ENCODE peak calls at places on chromosomes 6 and 20, in seven cellular contexts. H is EL; S is Calu3; G is NAMALWA; J is kidney epithelial cell; K is OCI-M1; R is stimulated activated CD4-positive, alpha-beta T cell treated with anti-CD3 and anti-CD28 coated beads, Interleukin-1b, Interleukin-23, amount 100 ng/mL, for 1 hour. O is an unnamed sample.

GRCh38 chr20:19601133-19601810 is 156.8 kb upstream of the RIN2 start:
- DNase-seq in J (no peak), R (no peak), H (no peak), S (no peak), K (no peak), G (no peak), O (no peak)

GRCh38 chr6:129279343-129280104 is 396.6 kb downstream of the LAMA2 start:
- DNase-seq in J (no peak), H (no peak), G (no peak), K (no peak), R (no peak), S (no peak), O (no peak)

GRCh38 chr20:36085686-36086267 is 68.8 kb upstream of the EPB41L1 start:
- DNase-seq in S (peak; percentile 93), R (no peak), G (no peak), H (peak; percentile 80), K (peak; percentile 82), J (peak; percentile 79), O (no peak)

GRCh38 chr6:89917801-89918366 is 23.6 kb downstream of the GJA10 start:
- DNase-seq in J (no peak), G (no peak), H (no peak), S (no peak), R (no peak), K (no peak), O (no peak)

GRCh38 chr6:128870751-128871150 is 12.2 kb upstream of the LAMA2 start:
- DNase-seq in K (no peak), J (no peak), G (no peak), S (no peak), R (no peak), H (no peak), O (no peak)

GRCh38 chr6:94367316-94367715 is 948.0 kb upstream of the EPHA7 start:
- DNase-seq in S (no peak), G (no peak), K (no peak), H (no peak), R (no peak), J (no peak), O (no peak)

GRCh38 chr6:22921831-22922230 is 352.5 kb downstream of the HDGFL1 start:
- DNase-seq in J (no peak), K (no peak), G (no peak), H (no peak), R (no peak), S (no peak), O (no peak)

GRCh38 chr20:21243811-21244210 is 59.3 kb upstream of the XRN2 start:
- DNase-seq in J (no peak), R (no peak), G (no peak), H (no peak), K (no peak), S (no peak), O (no peak)

GRCh38 chr6:63319911-63320310 is at the start of gene LGSN:
- DNase-seq in G (no peak), K (no peak), S (no peak), H (no peak), J (no peak), R (no peak), O (no peak)

GRCh38 chr6:139230421-139230840 is 61.4 kb downstream of the TXLNB start:
- DNase-seq in S (no peak), H (peak; percentile 9), R (no peak), K (peak; percentile 45), G (peak; percentile 77), J (no peak), O (no peak)

GRCh38 chr6:157096522-157096921 is 226.8 kb downstream of the TMEM242 start:
- DNase-seq in K (no peak), S (no peak), J (no peak), H (no peak), G (no peak), R (no peak), O (no peak)

GRCh38 chr6:150204705-150205472 is 62.0 kb downstream of the PPP1R14C start:
- DNase-seq in R (no peak), J (no peak), H (no peak), K (peak; percentile 83), G (peak; percentile 16), S (no peak), O (no peak)

GRCh38 chr20:15248618-15249395 is 911.4 kb upstream of the FLRT3 start:
- DNase-seq in G (no peak), H (no peak), S (no peak), K (no peak), J (no peak), R (no peak), O (no peak)